ENCODE peak calls at places on chromosome 12, in four cellular contexts. G is kidney, V is fibroblast of pulmonary artery, Q is cardiac muscle cell. N is an unnamed sample.

GRCh38 chr12:119302334-119303132 is 32.0 kb upstream of the CCDC60 start:
- DNase-seq in G (no peak), V (no peak), Q (no peak), N (no peak)

GRCh38 chr12:49962861-49963765 is 1.4 kb downstream of the AQP5 start:
- DNase-seq in G (peak), V (no peak), Q (no peak), N (no peak)

GRCh38 chr12:70367268-70368141 is 1.4 kb downstream of the KCNMB4 start:
- DNase-seq in G (no peak), V (peak), Q (peak), N (no peak)

GRCh38 chr12:105573574-105573973 is 243.1 kb downstream of the C12orf75 start:
- DNase-seq in G (no peak), V (no peak), Q (no peak), N (no peak)

GRCh38 chr12:40222247-40222646 is 2.5 kb upstream of the LRRK2 start:
- DNase-seq in G (no peak), V (peak), Q (peak), N (no peak)

GRCh38 chr12:91182664-91183455 is at the start of gene DCN:
- DNase-seq in G (no peak), V (peak), Q (peak), N (no peak)

GRCh38 chr12:71300772-71301675 is 138.6 kb upstream of the LGR5 start:
- DNase-seq in G (no peak), V (no peak), Q (no peak), N (no peak)

GRCh38 chr12:102879144-102879763 is 37.8 kb downstream of the PAH start:
- DNase-seq in G (no peak), V (peak), Q (peak), N (peak)

GRCh38 chr12:1758887-1759286 is 61.5 kb upstream of the LRTM2 start:
- DNase-seq in G (no peak), V (no peak), Q (no peak), N (no peak)

GRCh38 chr12:27345376-27345775 is 12.7 kb downstream of the BMAL2 start:
- DNase-seq in G (no peak), V (no peak), Q (no peak), N (no peak)

GRCh38 chr12:34389378-34390170 is 367.3 kb downstream of the ALG10 start:
- DNase-seq in G (peak), V (no peak), Q (no peak), N (no peak)

GRCh38 chr12:8078400-8078799 is 3.7 kb upstream of the NECAP1 start:
- DNase-seq in G (no peak), V (peak), Q (peak), N (no peak)
- TF ChIP-seq CTCF in G (peak), V (peak), Q (peak), N (peak)

GRCh38 chr12:57175428-57176138 is 28.2 kb upstream of the LRP1-AS start:
- DNase-seq in G (peak), V (peak), Q (peak), N (peak)

GRCh38 chr12:57176846-57177245 is 29.4 kb upstream of the LRP1-AS start:
- DNase-seq in G (no peak), V (no peak), Q (no peak), N (no peak)

GRCh38 chr12:57177354-57177753 is 29.9 kb upstream of the LRP1-AS start:
- DNase-seq in G (peak), V (no peak), Q (no peak), N (no peak)

GRCh38 chr12:57178213-57178612 is 30.8 kb upstream of the LRP1-AS start:
- DNase-seq in G (peak), V (no peak), Q (no peak), N (no peak)

GRCh38 chr12:57176139-57176477 is 28.7 kb upstream of the LRP1-AS start:
- DNase-seq in G (no peak), V (no peak), Q (no peak), N (no peak)
- TF ChIP-seq CTCF in G (no peak), V (no peak), Q (no peak), N (peak)

GRCh38 chr12:76952995-76953394 is 74.2 kb upstream of the CSRP2 start:
- DNase-seq in G (no peak), V (no peak), Q (no peak), N (no peak)
- TF ChIP-seq CTCF in G (no peak), V (no peak), Q (no peak), N (no peak)

GRCh38 chr12:127600211-127600610 is 666.8 kb upstream of the TMEM132C start:
- DNase-seq in G (no peak), V (no peak), Q (no peak), N (no peak)

GRCh38 chr12:127595506-127595905 is 671.5 kb upstream of the TMEM132C start:
- DNase-seq in G (no peak), V (no peak), Q (no peak), N (no peak)

GRCh38 chr12:127594351-127594970 is 672.5 kb upstream of the TMEM132C start:
- DNase-seq in G (no peak), V (no peak), Q (no peak), N (no peak)

GRCh38 chr12:127599441-127599840 is 667.5 kb upstream of the TMEM132C start:
- DNase-seq in G (no peak), V (no peak), Q (no peak), N (no peak)

DNA sequence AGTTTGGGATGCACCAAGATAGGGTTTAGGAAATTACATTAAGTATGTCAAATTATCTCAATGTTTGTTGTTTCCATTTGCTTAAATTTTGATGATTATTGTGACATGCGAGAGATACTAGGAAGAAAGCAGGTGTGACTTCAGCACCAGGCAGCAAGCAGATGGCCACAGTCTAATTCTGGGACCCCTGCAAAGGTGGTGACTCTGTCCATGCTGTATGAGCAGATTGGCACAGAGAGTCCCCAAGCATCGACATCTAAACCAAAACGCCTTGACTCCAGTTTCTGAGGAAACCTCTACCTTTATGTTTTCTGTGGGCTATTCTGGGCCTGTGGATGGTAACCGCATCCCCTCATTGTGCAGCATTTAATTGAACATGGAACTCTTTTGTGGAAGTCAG is 670.1 kb upstream of the TMEM132C start:
- DNase-seq in G (no peak), V (no peak), Q (no peak), N (no peak)
- TF ChIP-seq CTCF in G (no peak), V (no peak), Q (no peak), N (no peak)

DNA sequence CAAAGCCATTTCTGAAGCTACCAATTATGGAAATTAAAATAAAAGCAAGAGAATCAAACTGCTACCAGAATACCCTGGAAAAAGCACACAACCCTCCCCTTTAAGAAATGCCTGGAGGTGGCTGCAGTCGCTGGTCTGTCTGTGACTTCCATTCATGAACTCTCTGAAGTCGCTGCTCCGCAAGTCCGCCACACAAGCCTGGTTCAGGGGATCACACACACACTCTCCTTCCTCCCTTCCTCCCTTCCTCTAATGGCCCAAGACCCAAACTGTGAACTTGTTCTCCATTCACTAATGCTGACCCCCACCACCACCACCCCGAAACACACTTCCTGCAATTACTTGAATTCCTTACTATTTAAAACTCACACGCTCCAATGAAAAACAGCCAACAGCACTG is 974 bp upstream of the LMO3 start:
- DNase-seq in G (no peak), V (no peak), Q (no peak), N (peak)
- TF ChIP-seq CTCF in G (no peak), V (no peak), Q (no peak), N (no peak)

GRCh38 chr12:124509676-124510300 is 57.6 kb downstream of the NCOR2 start:
- DNase-seq in G (peak), V (peak), Q (peak), N (no peak)

GRCh38 chr12:124511259-124511985 is 56.0 kb downstream of the NCOR2 start:
- DNase-seq in G (no peak), V (no peak), Q (no peak), N (no peak)

GRCh38 chr12:124508323-124509096 is 58.9 kb downstream of the NCOR2 start:
- DNase-seq in G (peak), V (no peak), Q (no peak), N (no peak)

GRCh38 chr12:124509300-124509675 is 58.1 kb downstream of the NCOR2 start:
- DNase-seq in G (no peak), V (no peak), Q (peak), N (no peak)

DNA sequence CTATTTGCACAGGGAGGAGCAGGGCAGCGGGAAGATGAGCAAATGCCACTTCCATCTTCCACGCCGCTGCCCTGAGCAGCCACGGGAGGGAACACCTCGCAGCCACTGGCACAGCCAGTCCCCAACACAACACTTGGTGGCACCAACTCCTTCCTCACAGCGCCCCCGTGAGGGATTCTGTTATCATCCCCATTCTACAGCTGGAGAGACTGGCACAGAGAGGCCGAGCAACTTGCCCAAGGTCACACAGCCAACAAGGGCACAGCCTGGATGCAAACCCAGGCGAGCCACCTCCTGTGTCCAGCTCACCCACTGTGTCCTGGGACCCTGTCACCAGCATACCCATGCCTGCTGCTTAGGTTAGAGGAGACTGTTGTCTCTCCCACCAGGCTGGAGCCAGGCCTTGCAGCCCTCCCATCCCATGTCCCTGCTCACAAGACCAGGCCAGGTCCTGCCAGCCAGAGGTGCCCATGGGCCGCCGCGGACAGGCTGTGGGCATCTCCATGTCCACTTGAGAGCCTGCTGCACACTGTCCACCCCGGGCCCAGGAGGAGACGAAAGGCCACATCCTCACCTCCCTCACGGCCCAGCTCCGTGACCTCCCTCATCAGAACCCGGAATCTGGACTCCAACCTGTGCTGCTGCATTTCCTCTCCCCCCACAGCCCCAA is 57.0 kb downstream of the NCOR2 start:
- DNase-seq in G (peak), V (no peak), Q (no peak), N (no peak)
- TF ChIP-seq CTCF in G (no peak), V (no peak), Q (peak), N (no peak)

GRCh38 chr12:57864382-57864781 is 17.9 kb upstream of the CTDSP2 start:
- DNase-seq in G (no peak), V (no peak), Q (no peak), N (no peak)
- TF ChIP-seq CTCF in G (no peak), V (no peak), Q (no peak), N (no peak)

DNA sequence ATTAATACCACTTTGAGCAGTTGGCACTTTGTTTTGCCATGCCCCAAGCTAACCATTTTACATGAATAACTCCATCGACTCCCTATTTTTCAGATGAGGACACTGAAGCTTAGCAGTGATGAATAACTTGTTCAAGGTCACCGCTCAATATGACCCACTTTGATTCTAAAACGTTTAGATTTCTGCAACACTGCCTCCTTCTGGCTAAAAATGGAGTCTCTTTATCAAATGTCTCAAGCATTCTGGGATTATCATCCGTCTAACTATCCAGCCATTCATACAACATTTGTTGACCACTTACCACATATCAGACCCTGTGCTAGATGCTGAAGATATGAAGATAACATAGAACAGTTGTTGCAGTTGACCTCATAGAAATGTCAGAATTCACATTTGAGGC is 298.0 kb downstream of the PPFIA2 start:
- DNase-seq in G (no peak), V (no peak), Q (no peak), N (no peak)
- TF ChIP-seq CTCF in G (no peak), V (peak), Q (peak), N (peak)

N was measured in neural crest cell.